ENCODE peak calls at places on chromosomes 16 and 17, in seven cellular contexts. S is GM23338, G is heart left ventricle, D is body of pancreas, V is fibroblast of lung, H is uterus, W is Panc1. Q is an unnamed sample.

GRCh38 chr16:30535106-30535776 is 583 bp upstream of the ZNF747 start:
- DNase-seq in S (peak; percentile 76), G (no peak), D (no peak), V (peak; percentile 18), H (no peak), W (peak; percentile 47), Q (peak; percentile 1)

GRCh38 chr17:37643829-37644228 is 583 bp upstream of the DDX52 start:
- DNase-seq in S (peak; percentile 6), G (no peak), D (peak; percentile 43), V (peak; percentile 33), H (no peak), W (no peak), Q (no peak)

GRCh38 chr17:42122371-42123303 is at the start of gene HSPB9:
- DNase-seq in S (peak; percentile 95), G (no peak), D (peak; percentile 95), V (no peak), H (no peak), W (no peak), Q (no peak)

GRCh38 chr16:2033057-2033911 is 6.6 kb downstream of the NHERF2 start:
- DNase-seq in S (no peak), G (peak; percentile 83), D (peak; percentile 52), V (peak; percentile 75), H (peak; percentile 71), W (no peak), Q (peak; percentile 49)

GRCh38 chr17:2222901-2223616 is 80.5 kb downstream of the SMG6 start:
- DNase-seq in S (no peak), G (peak; percentile 61), D (peak; percentile 54), V (peak; percentile 65), H (peak; percentile 77), W (no peak), Q (no peak)

GRCh38 chr16:87329436-87330256 is 12.5 kb upstream of the C16orf95 start:
- DNase-seq in S (no peak), G (no peak), D (no peak), V (no peak), H (no peak), W (no peak), Q (no peak)

GRCh38 chr17:64157669-64158180 is 27.8 kb upstream of the ERN1 start:
- DNase-seq in S (peak; percentile 11), G (no peak), D (no peak), V (no peak), H (no peak), W (no peak), Q (no peak)

GRCh38 chr17:38728290-38728831 is 1.8 kb upstream of the CISD3 start:
- DNase-seq in S (no peak), G (no peak), D (no peak), V (no peak), H (no peak), W (no peak), Q (no peak)

GRCh38 chr16:86609115-86609514 is 30.8 kb downstream of the FOXL1 start:
- DNase-seq in S (no peak), G (no peak), D (no peak), V (peak; percentile 98), H (no peak), W (no peak), Q (peak; percentile 70)

GRCh38 chr16:81904320-81904719 is 107.0 kb downstream of the SDR42E1 start:
- DNase-seq in S (no peak), G (no peak), D (no peak), V (no peak), H (no peak), W (no peak), Q (no peak)

GRCh38 chr17:40517286-40517662 is 15.9 kb upstream of the TNS4 start:
- DNase-seq in S (no peak), G (no peak), D (no peak), V (no peak), H (no peak), W (no peak), Q (no peak)

GRCh38 chr16:9015489-9015888 is 51.8 kb upstream of the USP7 start:
- DNase-seq in S (no peak), G (no peak), D (no peak), V (no peak), H (no peak), W (no peak), Q (no peak)

DNA sequence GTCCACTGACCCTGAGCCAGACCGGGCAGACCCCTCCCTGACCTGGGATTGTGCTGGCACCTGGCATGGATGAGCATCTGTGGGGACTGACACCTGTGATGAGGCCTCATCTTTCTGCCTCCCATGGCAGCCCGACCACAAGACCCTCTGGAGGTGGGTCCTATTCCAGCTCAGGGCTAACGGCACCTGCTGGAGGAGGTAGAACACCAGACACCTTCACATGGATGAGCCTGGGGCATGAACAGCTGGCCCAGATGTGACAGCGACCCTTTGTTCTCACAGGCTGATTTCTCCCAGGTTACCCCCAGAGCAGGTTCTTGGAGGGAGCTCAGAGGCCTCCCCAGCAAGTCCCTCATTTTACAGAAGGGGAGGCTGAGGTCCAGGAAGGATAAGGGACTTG is 46.4 kb upstream of the PIK3R6 start:
- DNase-seq in S (no peak), G (no peak), D (no peak), V (no peak), H (no peak), W (no peak), Q (no peak)
- H3K27ac ChIP-seq in S (no peak overlapping the region), G (no peak overlapping the region), D (no peak overlapping the region), V (no peak overlapping the region), H (no peak overlapping the region), W (no peak overlapping the region), Q (no peak overlapping the region)

GRCh38 chr16:85463228-85463611 is 149.9 kb upstream of the GSE1 start:
- DNase-seq in S (peak; percentile 49), G (no peak), D (no peak), V (no peak), H (no peak), W (no peak), Q (no peak)

GRCh38 chr16:85463672-85464071 is 149.4 kb upstream of the GSE1 start:
- DNase-seq in S (no peak), G (no peak), D (no peak), V (no peak), H (no peak), W (no peak), Q (no peak)

GRCh38 chr16:85461814-85462404 is 151.2 kb upstream of the GSE1 start:
- DNase-seq in S (peak; percentile 80), G (no peak), D (no peak), V (peak; percentile 62), H (peak; percentile 65), W (no peak), Q (no peak)

GRCh38 chr16:85460983-85461813 is 151.9 kb upstream of the GSE1 start:
- DNase-seq in S (no peak), G (no peak), D (peak; percentile 53), V (peak; percentile 54), H (peak; percentile 67), W (no peak), Q (no peak)

DNA sequence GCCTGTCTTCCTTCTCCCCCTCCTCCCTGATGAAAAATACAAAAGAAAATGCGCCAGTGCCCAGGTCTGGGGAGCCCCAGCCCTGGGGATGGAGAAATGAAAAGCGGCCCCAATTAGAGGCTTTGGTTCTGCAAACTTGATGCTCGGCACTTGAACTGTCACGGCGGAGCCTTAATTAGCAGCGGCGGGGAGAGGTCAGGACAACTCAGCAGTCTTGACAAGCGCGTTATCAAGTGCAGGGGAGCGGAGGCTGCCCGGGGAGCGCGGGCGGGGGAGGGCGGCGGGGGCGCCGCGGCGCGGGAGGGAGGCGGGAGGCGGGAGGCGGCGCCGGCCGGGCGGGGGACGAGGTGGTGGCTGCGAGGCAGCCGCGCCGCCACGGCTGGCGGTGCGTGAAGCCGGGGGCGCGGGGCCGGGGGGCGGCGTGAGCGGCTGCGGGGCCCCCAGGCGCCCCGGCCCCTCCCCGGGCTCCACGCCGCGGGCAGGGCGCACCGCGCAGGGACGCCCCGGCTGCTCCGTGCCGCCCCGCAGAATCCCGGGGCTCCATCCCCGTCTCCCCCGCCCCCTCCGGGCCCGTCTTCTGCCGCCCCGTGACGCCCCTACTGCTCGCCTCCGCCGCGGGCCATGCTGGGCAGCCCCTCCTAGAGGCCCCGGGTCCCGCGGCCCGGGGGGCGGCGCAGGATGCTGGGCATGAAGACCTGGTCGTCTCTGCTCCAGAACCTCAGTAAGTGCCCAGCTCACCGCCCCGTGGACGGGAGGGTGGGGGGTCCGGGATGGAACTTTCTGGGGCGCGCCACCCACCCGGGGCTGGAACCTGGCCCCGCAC is 150.5 kb upstream of the GSE1 start:
- DNase-seq in S (peak; percentile 53), G (peak; percentile 51), D (peak; percentile 57), V (no peak), H (peak; percentile 64), W (no peak), Q (no peak)
- H3K4me3 ChIP-seq in S (peak overlapping the region; percentile 69), G (peak overlapping the region; percentile 38), D (no peak overlapping the region), V (no peak overlapping the region), H (peak overlapping the region; percentile 39), W (peak overlapping the region; percentile 24), Q (no peak overlapping the region)

GRCh38 chr16:57092786-57093301 is 461 bp downstream of the CPNE2 start:
- DNase-seq in S (peak; percentile 69), G (peak; percentile 40), D (peak; percentile 46), V (no peak), H (no peak), W (no peak), Q (no peak)

GRCh38 chr16:57091200-57091989 is 988 bp upstream of the CPNE2 start:
- DNase-seq in S (peak; percentile 77), G (no peak), D (peak; percentile 56), V (peak; percentile 57), H (peak; percentile 62), W (no peak), Q (peak; percentile 45)

GRCh38 chr16:57094911-57095310 is 2.5 kb downstream of the CPNE2 start:
- DNase-seq in S (no peak), G (no peak), D (no peak), V (no peak), H (no peak), W (no peak), Q (no peak)

GRCh38 chr16:57093845-57094564 is 1.6 kb downstream of the CPNE2 start:
- DNase-seq in S (no peak), G (peak; percentile 27), D (peak; percentile 27), V (no peak), H (peak; percentile 51), W (no peak), Q (no peak)

GRCh38 chr16:57091990-57092785 is at the start of gene CPNE2:
- DNase-seq in S (peak; percentile 55), G (peak; percentile 83), D (peak; percentile 70), V (peak; percentile 62), H (peak; percentile 65), W (no peak), Q (no peak)
- TF ChIP-seq CTCF in S (no peak), G (peak; percentile 20), D (no peak), V (no peak), H (peak; percentile 12), W (no peak), Q (peak; percentile 4)

GRCh38 chr16:53945996-53946395 is 242.0 kb downstream of the FTO start:
- DNase-seq in S (peak; percentile 67), G (no peak), D (no peak), V (peak; percentile 46), H (no peak), W (peak; percentile 5), Q (no peak)
- H3K27ac ChIP-seq in S (no peak overlapping the region), G (no peak overlapping the region), D (no peak overlapping the region), V (no peak overlapping the region), H (no peak overlapping the region), W (no peak overlapping the region), Q (no peak overlapping the region)